ENCODE peak calls at places on chromosomes 12 and 14, in seven cellular contexts. C is breast epithelium, Y is IMR-90, S is GM12878, R is ovary, H is heart left ventricle, U is gastrocnemius medialis. O is an unnamed sample.

GRCh38 chr12:59067068-59067467 is 146.8 kb upstream of the LRIG3 start:
- DNase-seq in C (no peak), Y (peak; percentile 81), S (no peak), R (no peak), H (no peak), U (no peak), O (no peak)

GRCh38 chr14:104403421-104404220 is 175.9 kb upstream of the C14orf180 start:
- DNase-seq in C (no peak), Y (no peak), S (no peak), R (peak; percentile 6), H (no peak), U (no peak), O (no peak)

GRCh38 chr14:34548472-34548981 is 9.0 kb upstream of the EAPP start:
- DNase-seq in C (no peak), Y (no peak), S (no peak), R (no peak), H (no peak), U (no peak), O (no peak)

GRCh38 chr14:101110729-101111619 is 207.5 kb upstream of the RTL1 start:
- DNase-seq in C (peak; percentile 7), Y (no peak), S (no peak), R (no peak), H (no peak), U (no peak), O (no peak)

GRCh38 chr14:86946446-86946845 is 1046.5 kb downstream of the GALC start:
- DNase-seq in C (no peak), Y (no peak), S (no peak), R (no peak), H (no peak), U (no peak), O (no peak)

GRCh38 chr12:106671840-106672239 is 89.0 kb downstream of the RFX4 start:
- DNase-seq in C (no peak), Y (no peak), S (no peak), R (no peak), H (no peak), U (no peak), O (no peak)

GRCh38 chr12:124917135-124917840 is 2.8 kb upstream of the UBC start:
- DNase-seq in C (peak; percentile 99), Y (peak; percentile 100), S (peak; percentile 98), R (peak; percentile 92), H (peak; percentile 98), U (peak; percentile 99), O (no peak)

GRCh38 chr12:58117667-58118066 is 176.3 kb downstream of the ATP23 start:
- DNase-seq in C (no peak), Y (no peak), S (no peak), R (no peak), H (no peak), U (no peak), O (no peak)

GRCh38 chr12:10362828-10363664 is 26.8 kb downstream of the KLRK1 start:
- DNase-seq in C (no peak), Y (no peak), S (peak; percentile 35), R (no peak), H (no peak), U (no peak), O (no peak)

GRCh38 chr14:55427439-55427838 is 13.0 kb downstream of the TBPL2 start:
- DNase-seq in C (no peak), Y (no peak), S (no peak), R (no peak), H (no peak), U (no peak), O (no peak)

GRCh38 chr12:120119395-120119973 is 2.9 kb upstream of the RAB35 start:
- DNase-seq in C (no peak), Y (peak; percentile 90), S (peak; percentile 91), R (no peak), H (no peak), U (no peak), O (no peak)

GRCh38 chr12:81668475-81668874 is 90.7 kb downstream of the PPFIA2 start:
- DNase-seq in C (no peak), Y (peak; percentile 43), S (no peak), R (no peak), H (no peak), U (no peak), O (no peak)

GRCh38 chr14:54374117-54374884 is 22.5 kb upstream of the CDKN3 start:
- DNase-seq in C (no peak), Y (peak; percentile 53), S (no peak), R (no peak), H (no peak), U (no peak), O (no peak)

GRCh38 chr12:46693518-46693917 is 132.3 kb downstream of the SLC38A4 start:
- DNase-seq in C (no peak), Y (no peak), S (no peak), R (no peak), H (no peak), U (no peak), O (no peak)

GRCh38 chr12:111643428-111643826 is 42.3 kb downstream of the BRAP start:
- DNase-seq in C (no peak), Y (peak; percentile 95), S (no peak), R (no peak), H (no peak), U (no peak), O (no peak)

GRCh38 chr14:102775855-102776760 is 1.1 kb upstream of the TRAF3 start:
- DNase-seq in C (no peak), Y (peak; percentile 80), S (no peak), R (no peak), H (peak; percentile 27), U (no peak), O (no peak)

GRCh38 chr12:3897400-3897910 is 24.3 kb upstream of the PARP11 start:
- DNase-seq in C (no peak), Y (no peak), S (no peak), R (no peak), H (no peak), U (no peak), O (no peak)

GRCh38 chr12:21773263-21773741 is 1.2 kb downstream of the KCNJ8 start:
- DNase-seq in C (no peak), Y (peak; percentile 23), S (no peak), R (peak; percentile 63), H (peak; percentile 74), U (peak; percentile 26), O (no peak)

GRCh38 chr12:90514325-90514724 is 440.7 kb downstream of the CCER1 start:
- DNase-seq in C (no peak), Y (peak; percentile 21), S (no peak), R (no peak), H (no peak), U (no peak), O (no peak)

GRCh38 chr14:67599698-67600561 is at the start of gene PIGH:
- DNase-seq in C (peak; percentile 75), Y (peak; percentile 80), S (peak; percentile 56), R (peak; percentile 93), H (peak; percentile 92), U (peak; percentile 75), O (peak; percentile 42)

GRCh38 chr12:51027342-51027835 is 1.2 kb upstream of the SLC11A2 start:
- DNase-seq in C (no peak), Y (no peak), S (no peak), R (no peak), H (no peak), U (no peak), O (no peak)

GRCh38 chr12:82124711-82125110 is 233.5 kb downstream of the CCDC59 start:
- DNase-seq in C (no peak), Y (no peak), S (no peak), R (no peak), H (no peak), U (no peak), O (no peak)

GRCh38 chr12:24768415-24768814 is 180.5 kb downstream of the BCAT1 start:
- DNase-seq in C (no peak), Y (no peak), S (no peak), R (no peak), H (no peak), U (no peak), O (no peak)

GRCh38 chr12:62542814-62543213 is 76.2 kb downstream of the MON2 start:
- DNase-seq in C (no peak), Y (no peak), S (no peak), R (no peak), H (no peak), U (no peak), O (no peak)
- H3K36me3 ChIP-seq in C (peaks cover 10% of the 10 kb centered on the region), Y (peaks cover 22% of the 10 kb centered on the region), S (peaks cover 9% of the 10 kb centered on the region), R (no peaks in the 10 kb centered on the region), H (peaks cover 99% of the 10 kb centered on the region), U (peaks cover 62% of the 10 kb centered on the region), O (no peaks in the 10 kb centered on the region)

DNA sequence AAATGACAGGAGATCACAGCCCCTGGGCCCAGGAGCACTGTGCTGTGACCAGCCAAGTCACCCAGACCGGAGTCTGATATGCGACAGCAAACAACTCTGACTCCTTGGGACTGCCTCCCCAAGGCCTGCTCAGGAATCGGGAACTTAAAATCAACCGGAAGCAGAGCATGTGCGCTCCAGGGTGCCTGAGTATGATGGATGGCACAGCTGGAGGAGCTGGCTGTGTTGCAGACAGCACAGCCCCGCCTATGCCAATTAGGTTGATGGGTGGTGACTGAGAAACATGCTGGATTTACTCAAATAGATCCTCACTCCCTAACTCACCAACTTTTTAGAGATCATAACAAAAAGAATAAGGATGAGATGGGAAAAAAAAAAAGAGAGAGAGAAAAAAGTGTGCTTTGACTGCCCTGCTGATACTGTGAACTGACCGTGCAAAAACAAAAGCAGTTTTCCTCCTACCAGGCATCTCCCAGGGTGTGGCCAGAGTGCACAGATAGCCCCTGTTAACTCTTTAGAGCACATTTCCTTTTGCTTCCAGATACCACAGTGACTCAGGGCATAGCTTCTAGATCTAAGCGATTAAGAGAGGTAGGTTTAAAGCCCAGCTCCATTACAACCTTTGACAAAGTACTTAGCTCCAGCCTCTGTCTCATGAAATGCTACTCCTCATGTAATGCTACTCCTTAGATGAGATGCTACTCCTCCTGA is 27.4 kb upstream of the STON2 start:
- DNase-seq in C (no peak), Y (no peak), S (no peak), R (no peak), H (peak; percentile 32), U (peak; percentile 52), O (no peak)
- TF ChIP-seq POLR2A in C (no peak), Y (no peak), S (no peak), R (no peak), H (no peak), U (no peak), O (no peak)

GRCh38 chr14:78383060-78383459 is 212.9 kb downstream of the NRXN3 start:
- DNase-seq in C (no peak), Y (no peak), S (no peak), R (no peak), H (no peak), U (no peak), O (no peak)
- H3K9me3 ChIP-seq in C (no peaks in the 10 kb centered on the region), Y (peaks cover 5% of the 10 kb centered on the region), S (no peaks in the 10 kb centered on the region), R (no peaks in the 10 kb centered on the region), H (no peaks in the 10 kb centered on the region), U (no peaks in the 10 kb centered on the region), O (no peaks in the 10 kb centered on the region)

GRCh38 chr14:22978873-22979671 is 3.3 kb downstream of the AJUBA start:
- DNase-seq in C (peak; percentile 64), Y (no peak), S (no peak), R (no peak), H (no peak), U (no peak), O (no peak)

GRCh38 chr14:22977434-22977683 is 5.0 kb downstream of the AJUBA start:
- DNase-seq in C (no peak), Y (no peak), S (no peak), R (no peak), H (no peak), U (no peak), O (no peak)

GRCh38 chr14:22977684-22978486 is 4.5 kb downstream of the AJUBA start:
- DNase-seq in C (peak; percentile 66), Y (peak; percentile 67), S (no peak), R (peak; percentile 58), H (peak; percentile 73), U (no peak), O (no peak)

GRCh38 chr14:22979748-22980392 is 2.5 kb downstream of the AJUBA start:
- DNase-seq in C (no peak), Y (no peak), S (no peak), R (no peak), H (no peak), U (no peak), O (no peak)

GRCh38 chr14:22978487-22978837 is 3.9 kb downstream of the AJUBA start:
- DNase-seq in C (no peak), Y (no peak), S (no peak), R (no peak), H (no peak), U (no peak), O (no peak)
- H3K36me3 ChIP-seq in C (no peaks in the 10 kb centered on the region), Y (peaks cover 36% of the 10 kb centered on the region), S (no peaks in the 10 kb centered on the region), R (no peaks in the 10 kb centered on the region), H (no peaks in the 10 kb centered on the region), U (no peaks in the 10 kb centered on the region), O (no peaks in the 10 kb centered on the region)